ENCODE peak calls at places on chromosomes 2 and 18, in eight cellular contexts. Q, V, H, W, Z, P, F and L are unnamed samples.

GRCh38 chr2:34104601-34105000 is 505.5 kb upstream of the FAM98A start:
- DNase-seq in V (no peak), P (no peak), Z (no peak), H (no peak), F (no peak), W (no peak), Q (no peak), L (no peak)

GRCh38 chr18:45910405-45911023 is 56.6 kb downstream of the EPG5 start:
- DNase-seq in W (no peak), F (no peak), V (peak; percentile 59), H (peak; percentile 18), Z (no peak), P (peak; percentile 33), Q (peak; percentile 65), L (peak; percentile 38)

GRCh38 chr2:169571571-169571970 is 2.1 kb downstream of the FASTKD1 start:
- DNase-seq in V (no peak), Z (no peak), F (no peak), W (no peak), P (no peak), Q (no peak), H (no peak), L (no peak)

GRCh38 chr18:51399491-51400122 is 202.1 kb upstream of the MEX3C start:
- DNase-seq in H (no peak), Q (no peak), F (no peak), W (no peak), Z (no peak), P (no peak), V (no peak), L (no peak)

GRCh38 chr2:178859760-178860159 is 52.5 kb upstream of the TTN start:
- DNase-seq in Z (no peak), Q (no peak), F (no peak), V (no peak), P (no peak), W (no peak), H (no peak), L (no peak)

GRCh38 chr2:60415814-60416213 is 137.6 kb downstream of the BCL11A start:
- DNase-seq in V (no peak), P (no peak), H (no peak), W (no peak), Z (no peak), Q (no peak), F (no peak), L (no peak)

GRCh38 chr2:98385050-98385699 is 38.9 kb downstream of the CNGA3 start:
- DNase-seq in P (peak; percentile 53), Q (peak; percentile 87), F (peak; percentile 83), W (no peak), V (peak; percentile 83), Z (peak; percentile 93), H (peak; percentile 61), L (peak; percentile 75)

GRCh38 chr2:219627105-219628100 is at the start of gene SLC4A3:
- DNase-seq in Z (no peak), V (peak; percentile 31), H (no peak), F (no peak), Q (no peak), P (no peak), W (no peak), L (no peak)

GRCh38 chr2:112805542-112805941 is 21.2 kb upstream of the IL1A start:
- DNase-seq in W (no peak), F (no peak), P (no peak), Z (no peak), Q (no peak), V (no peak), H (no peak), L (no peak)

GRCh38 chr2:72090781-72091482 is 56.7 kb downstream of the CYP26B1 start:
- DNase-seq in H (no peak), Q (no peak), F (no peak), V (peak; percentile 20), W (no peak), Z (peak; percentile 74), P (no peak), L (no peak)

GRCh38 chr18:47893939-47894699 is 36.3 kb downstream of the SMAD2 start:
- DNase-seq in P (no peak), H (no peak), V (no peak), W (no peak), F (no peak), Z (no peak), Q (no peak), L (no peak)

GRCh38 chr2:98334439-98335078 is 11.7 kb upstream of the CNGA3 start:
- DNase-seq in Z (no peak), H (no peak), F (no peak), V (no peak), P (no peak), W (no peak), Q (no peak), L (no peak)

GRCh38 chr2:152542995-152543481 is 174.2 kb downstream of the PRPF40A start:
- DNase-seq in Q (peak; percentile 62), H (no peak), Z (no peak), F (no peak), V (no peak), P (no peak), W (no peak), L (no peak)

GRCh38 chr2:40096360-40096759 is 317.3 kb upstream of the THUMPD2 start:
- DNase-seq in P (no peak), V (no peak), W (no peak), Z (no peak), F (no peak), Q (no peak), H (no peak), L (no peak)

GRCh38 chr2:181190711-181191110 is 210.3 kb downstream of the UBE2E3 start:
- DNase-seq in Z (no peak), P (no peak), F (no peak), W (no peak), H (no peak), V (no peak), Q (no peak), L (no peak)

GRCh38 chr2:138602166-138602460 is 100.5 kb downstream of the SPOPL start:
- DNase-seq in F (no peak), V (no peak), H (no peak), W (no peak), P (no peak), Q (no peak), Z (no peak), L (no peak)

GRCh38 chr2:113158884-113159553 is 14.8 kb upstream of the PSD4 start:
- DNase-seq in F (no peak), H (no peak), W (no peak), P (no peak), Z (no peak), Q (no peak), V (no peak), L (no peak)

GRCh38 chr2:158926478-158926948 is 41.9 kb upstream of the TANC1 start:
- DNase-seq in F (no peak), Q (no peak), Z (no peak), W (no peak), V (no peak), H (no peak), P (no peak), L (no peak)

GRCh38 chr2:158923641-158924040 is 44.8 kb upstream of the TANC1 start:
- DNase-seq in Z (no peak), Q (no peak), F (no peak), V (no peak), H (no peak), P (no peak), W (no peak), L (no peak)

GRCh38 chr2:158923180-158923594 is 45.3 kb upstream of the TANC1 start:
- DNase-seq in W (no peak), Z (no peak), P (no peak), Q (no peak), H (no peak), F (no peak), V (no peak), L (no peak)

GRCh38 chr2:158921599-158922408 is 46.6 kb upstream of the TANC1 start:
- DNase-seq in W (no peak), Z (no peak), V (no peak), H (no peak), Q (no peak), F (no peak), P (no peak), L (no peak)

DNA sequence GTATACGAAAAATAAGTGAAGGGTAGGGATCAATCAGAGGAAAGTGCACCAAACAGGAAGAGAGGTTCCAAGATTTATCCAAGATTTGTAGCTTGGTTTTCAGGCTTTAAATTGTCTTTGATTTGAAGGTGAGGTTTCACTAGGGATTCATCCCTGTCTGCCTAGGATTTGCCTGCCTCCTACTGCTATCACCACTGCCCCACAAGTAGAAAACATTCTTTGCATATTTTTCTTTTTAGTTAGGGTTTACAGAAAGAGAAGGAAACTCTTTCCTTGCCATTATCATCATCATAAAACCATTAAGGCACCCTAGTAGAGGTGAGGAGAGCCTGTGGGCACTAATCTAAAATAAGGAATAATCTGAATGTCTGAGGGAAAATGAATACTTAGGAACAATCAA is 45.8 kb upstream of the TANC1 start:
- DNase-seq in V (no peak), P (no peak), Q (no peak), F (no peak), Z (no peak), W (no peak), H (no peak), L (no peak)
- H3K4me3 ChIP-seq in V (no peak overlapping the region), P (peak overlapping the region; percentile 14), Q (no peak overlapping the region), F (no peak overlapping the region), Z (no peak overlapping the region), W (no peak overlapping the region), H (no peak overlapping the region), L (no peak overlapping the region)

GRCh38 chr2:27494944-27495554 is at the start of gene FNDC4:
- DNase-seq in Z (no peak), H (no peak), F (peak; percentile 64), P (no peak), V (peak; percentile 29), W (no peak), Q (peak; percentile 55), L (no peak)
- TF ChIP-seq POLR2A in Z (no peak), H (no peak), F (no peak), P (no peak), V (no peak), W (no peak), Q (peak; percentile 75), L (no peak)

DNA sequence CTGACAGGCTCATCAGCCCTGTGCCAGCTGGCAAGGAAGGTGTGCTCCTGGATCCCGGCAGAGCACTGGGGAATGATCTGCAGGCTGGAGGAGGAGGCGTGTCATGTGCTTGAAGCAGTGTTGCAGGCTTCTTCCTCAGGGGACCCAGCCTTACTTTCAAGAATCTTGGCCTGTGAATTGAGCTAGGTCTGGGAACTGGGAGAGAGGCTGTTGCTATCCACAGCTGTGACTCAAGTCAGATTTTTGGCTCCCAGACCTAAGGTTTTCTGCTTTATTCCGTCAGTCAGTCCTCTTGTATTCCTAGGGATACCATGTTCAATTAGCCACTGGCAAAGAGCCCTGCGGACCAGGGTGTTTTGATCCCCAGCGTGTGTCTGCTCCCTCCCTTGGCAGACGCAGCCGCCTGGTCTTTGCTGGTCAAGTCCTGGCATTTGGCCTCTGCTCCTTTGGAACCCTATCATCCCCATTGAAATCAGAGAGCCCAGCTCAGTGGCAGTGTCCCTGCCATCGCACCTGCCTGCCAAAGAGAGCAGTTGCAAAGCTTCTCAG is 32.4 kb downstream of the ASB1 start:
- DNase-seq in H (peak; percentile 84), F (peak; percentile 90), V (peak; percentile 67), W (no peak), P (no peak), Q (no peak), Z (no peak), L (peak; percentile 54)
- H3K4me3 ChIP-seq in H (no peak overlapping the region), F (no peak overlapping the region), V (no peak overlapping the region), W (no peak overlapping the region), P (no peak overlapping the region), Q (no peak overlapping the region), Z (no peak overlapping the region), L (no peak overlapping the region)

DNA sequence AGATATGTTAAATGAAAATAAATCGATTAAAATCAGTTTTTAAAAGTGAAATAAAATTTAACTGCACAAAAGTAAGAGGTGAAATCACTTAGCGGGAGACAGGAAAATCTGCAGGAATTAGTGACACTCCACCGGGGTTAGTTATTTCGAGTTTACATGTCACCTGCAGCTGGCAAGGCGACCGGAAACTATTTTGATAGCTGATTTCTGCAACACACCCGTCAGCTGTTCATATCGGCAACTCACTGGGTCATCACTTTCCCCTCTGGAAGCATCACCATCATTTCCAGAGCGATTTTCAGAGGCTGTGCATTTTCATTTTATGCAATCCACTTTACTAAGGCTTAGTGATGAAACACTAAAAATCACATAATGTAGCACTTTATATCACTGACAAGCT is 52.9 kb downstream of the PXDN start:
- DNase-seq in Z (no peak), H (no peak), F (no peak), Q (no peak), P (no peak), V (no peak), W (no peak), L (no peak)
- TF ChIP-seq POLR2A in Z (no peak), H (no peak), F (no peak), Q (no peak), P (no peak), V (no peak), W (no peak), L (no peak)